ENCODE peak calls at places on chromosomes 5 and 9, in seven cellular contexts. Y is lung; S is spleen; Z is cardiac muscle cell; C is CD4-positive, CD25-positive, alpha-beta regulatory T cell; I is dorsolateral prefrontal cortex; F is ascending aorta. M is an unnamed sample. For H3K27me3, the result is how much of the 10 kb centered on the place peaks cover.

GRCh38 chr5:119347996-119348395 is 7.8 kb upstream of the TNFAIP8 start:
- DNase-seq in F (no peak), I (no peak), Y (no peak), S (no peak), Z (peak), C (no peak), M (no peak)

GRCh38 chr5:149203896-149204544 is 62.7 kb downstream of the ABLIM3 start:
- DNase-seq in I (no peak), F (no peak), Y (no peak), S (no peak), C (no peak), Z (no peak), M (no peak)

GRCh38 chr5:91183743-91184142 is 199.4 kb downstream of the ARRDC3 start:
- DNase-seq in Y (peak), S (peak), Z (no peak), F (no peak), I (no peak), C (no peak), M (no peak)

GRCh38 chr9:12708562-12709298 is 15.5 kb downstream of the TYRP1 start:
- DNase-seq in I (no peak), C (no peak), S (no peak), Z (peak), F (no peak), Y (no peak), M (no peak)

GRCh38 chr9:20477940-20478620 is 144.2 kb downstream of the MLLT3 start:
- DNase-seq in S (no peak), Y (no peak), I (no peak), C (no peak), Z (peak), F (no peak), M (no peak)

GRCh38 chr9:101582593-101582992 is 12.2 kb downstream of the PPP3R2 start:
- DNase-seq in S (no peak), Z (no peak), I (no peak), C (no peak), Y (no peak), F (no peak), M (no peak)

GRCh38 chr5:133298447-133298846 is 246.6 kb downstream of the HSPA4 start:
- DNase-seq in Z (no peak), Y (no peak), I (no peak), C (no peak), F (no peak), S (no peak), M (no peak)

GRCh38 chr5:178248750-178249149 is 16.1 kb upstream of the PHYKPL start:
- DNase-seq in S (no peak), I (no peak), C (no peak), Z (no peak), F (no peak), Y (no peak), M (no peak)

GRCh38 chr5:64147849-64148441 is 17.7 kb upstream of the RNF180 start:
- DNase-seq in C (no peak), F (peak), Z (peak), Y (peak), I (peak), S (peak), M (peak)

GRCh38 chr5:76380346-76381074 is 22.6 kb upstream of the IQGAP2 start:
- DNase-seq in S (no peak), F (no peak), Y (no peak), C (no peak), I (no peak), Z (no peak), M (no peak)

GRCh38 chr9:110472111-110472510 is 107.4 kb downstream of the SVEP1 start:
- DNase-seq in I (no peak), C (no peak), Y (no peak), F (no peak), S (no peak), Z (no peak), M (no peak)

GRCh38 chr9:130106860-130107848 is 53.4 kb downstream of the GPR107 start:
- DNase-seq in S (peak), F (peak), C (peak), Y (peak), Z (peak), I (peak), M (peak)

GRCh38 chr5:87069974-87070608 is 197.6 kb upstream of the RASA1 start:
- DNase-seq in Y (no peak), F (peak), C (no peak), S (no peak), Z (peak), I (no peak), M (no peak)

GRCh38 chr5:93746406-93747056 is 5.1 kb upstream of the POU5F2 start:
- DNase-seq in Z (peak), Y (no peak), F (no peak), I (no peak), C (no peak), S (no peak), M (no peak)

GRCh38 chr9:91419222-91420191 is 4.1 kb downstream of the NFIL3 start:
- DNase-seq in F (peak), C (no peak), Y (peak), Z (peak), I (no peak), S (no peak), M (peak)

GRCh38 chr5:151249280-151249679 is 3.7 kb upstream of the GM2A start:
- DNase-seq in S (no peak), Z (no peak), Y (no peak), I (no peak), F (no peak), C (no peak), M (no peak)

GRCh38 chr5:10393491-10393890 is 40.0 kb downstream of the MARCHF6 start:
- DNase-seq in C (no peak), F (no peak), I (no peak), Y (no peak), S (no peak), Z (peak), M (no peak)

GRCh38 chr9:93864029-93864428 is 91.1 kb downstream of the BARX1 start:
- DNase-seq in I (no peak), Z (no peak), F (no peak), Y (no peak), S (no peak), C (no peak), M (no peak)

GRCh38 chr5:79002374-79002773 is 17.3 kb upstream of the ARSB start:
- DNase-seq in F (no peak), C (no peak), Z (no peak), Y (no peak), S (no peak), I (no peak), M (no peak)

GRCh38 chr5:151058891-151059611 is 21.8 kb downstream of the TNIP1 start:
- DNase-seq in S (peak), I (no peak), Y (no peak), Z (no peak), F (no peak), C (no peak), M (no peak)

GRCh38 chr5:8134609-8135008 is 265.7 kb downstream of the MTRR start:
- DNase-seq in F (no peak), S (no peak), I (no peak), C (no peak), Y (no peak), Z (no peak), M (no peak)

GRCh38 chr9:92295827-92296258 is 2.3 kb upstream of the IARS1 start:
- DNase-seq in Z (no peak), I (no peak), C (no peak), S (no peak), F (no peak), Y (no peak), M (no peak)

GRCh38 chr9:71121275-71122168 is at the start of gene TRPM3:
- DNase-seq in Y (no peak), I (peak), C (no peak), S (no peak), F (no peak), Z (no peak), M (no peak)

GRCh38 chr5:126003309-126003708 is 419.9 kb upstream of the GRAMD2B start:
- DNase-seq in I (no peak), C (no peak), Z (peak), S (no peak), F (no peak), Y (no peak), M (peak)

GRCh38 chr5:127875235-127876021 is 172.2 kb downstream of the CCDC192 start:
- DNase-seq in I (no peak), C (peak), Y (no peak), Z (peak), S (no peak), F (no peak), M (no peak)

GRCh38 chr9:114592356-114592755 is 4.8 kb downstream of the ATP6V1G1 start:
- DNase-seq in C (peak), Z (no peak), S (no peak), I (no peak), Y (no peak), F (no peak), M (no peak)

GRCh38 chr5:172548981-172549707 is 91.9 kb upstream of the NEURL1B start:
- DNase-seq in Z (no peak), F (no peak), S (peak), I (no peak), C (no peak), Y (no peak), M (peak)

GRCh38 chr9:114611516-114612271 is 603 bp downstream of the TMEM268 start:
- DNase-seq in I (peak), F (peak), Z (peak), C (no peak), Y (peak), S (peak), M (peak)

GRCh38 chr5:176618783-176619182 is 8.8 kb upstream of the GPRIN1 start:
- DNase-seq in S (no peak), F (no peak), C (no peak), I (no peak), Z (no peak), Y (no peak), M (no peak)

GRCh38 chr5:176621661-176622079 is 8.7 kb downstream of the SNCB start:
- DNase-seq in C (no peak), S (no peak), I (peak), Y (no peak), F (no peak), Z (peak), M (no peak)

GRCh38 chr5:176620333-176620981 is 9.9 kb downstream of the SNCB start:
- DNase-seq in S (no peak), C (no peak), Y (no peak), I (no peak), Z (peak), F (no peak), M (no peak)

GRCh38 chr5:176619569-176620332 is 9.8 kb upstream of the GPRIN1 start:
- DNase-seq in C (no peak), Y (no peak), F (no peak), S (no peak), I (no peak), Z (no peak), M (no peak)

DNA sequence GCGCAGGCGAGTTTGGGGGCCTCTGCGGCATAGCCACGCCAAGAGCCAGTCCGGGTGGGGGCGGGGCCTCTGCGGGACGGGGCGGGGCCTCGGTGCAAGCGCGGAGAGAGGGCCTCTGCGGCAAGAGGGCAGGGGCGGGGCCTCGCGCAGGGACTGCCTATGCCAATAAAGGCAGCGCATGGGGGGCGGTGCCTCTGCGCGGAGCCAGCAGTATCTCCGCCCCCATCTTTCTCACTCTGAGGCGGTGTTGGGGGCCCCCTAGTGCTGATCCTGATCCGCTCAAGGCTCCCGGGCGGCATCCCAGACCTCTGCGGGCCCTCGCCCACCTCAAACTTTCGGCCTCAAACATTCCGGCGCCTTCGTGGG is 9.2 kb upstream of the GPRIN1 start:
- DNase-seq in S (peak), C (peak), I (peak), F (no peak), Z (peak), Y (peak), M (no peak)
- H3K27me3 ChIP-seq in S (half or more), C (under half), I (under half), F (under half), Z (under half), Y (under half), M (under half)

GRCh38 chr5:160467555-160468418 is 46.1 kb downstream of the PTTG1 start:
- DNase-seq in Z (peak), Y (peak), S (peak), F (peak), C (peak), I (peak), M (peak)

GRCh38 chr5:160466889-160467554 is 45.4 kb downstream of the PTTG1 start:
- DNase-seq in Y (no peak), C (no peak), I (no peak), Z (peak), F (no peak), S (no peak), M (no peak)

GRCh38 chr5:160469156-160470144 is 47.8 kb downstream of the PTTG1 start:
- DNase-seq in S (no peak), F (no peak), Z (no peak), Y (no peak), I (no peak), C (no peak), M (no peak)

GRCh38 chr5:160470437-160471341 is 49.0 kb downstream of the PTTG1 start:
- DNase-seq in S (no peak), I (no peak), Z (peak), F (no peak), Y (no peak), C (peak), M (peak)

GRCh38 chr5:160468576-160468975 is 46.9 kb downstream of the PTTG1 start:
- DNase-seq in F (no peak), I (no peak), S (no peak), Z (no peak), C (no peak), Y (no peak), M (no peak)
- H3K4me3 ChIP-seq in F (peak), I (no peak), S (peak), Z (no peak), C (peak), Y (no peak), M (no peak)

GRCh38 chr9:135087489-135087791 is at the start of gene OLFM1:
- DNase-seq in I (peak), C (no peak), F (peak), S (no peak), Y (peak), Z (peak), M (peak)
- H3K27me3 ChIP-seq in I (under half), C (under half), F (under half), S (under half), Y (under half), Z (under half), M (under half)

GRCh38 chr9:73093740-73094379 is 57.8 kb upstream of the ANXA1 start:
- DNase-seq in Y (no peak), C (no peak), I (no peak), Z (peak), S (no peak), F (no peak), M (no peak)
- H3K4me3 ChIP-seq in Y (no peak), C (no peak), I (no peak), Z (no peak), S (no peak), F (peak), M (no peak)

DNA sequence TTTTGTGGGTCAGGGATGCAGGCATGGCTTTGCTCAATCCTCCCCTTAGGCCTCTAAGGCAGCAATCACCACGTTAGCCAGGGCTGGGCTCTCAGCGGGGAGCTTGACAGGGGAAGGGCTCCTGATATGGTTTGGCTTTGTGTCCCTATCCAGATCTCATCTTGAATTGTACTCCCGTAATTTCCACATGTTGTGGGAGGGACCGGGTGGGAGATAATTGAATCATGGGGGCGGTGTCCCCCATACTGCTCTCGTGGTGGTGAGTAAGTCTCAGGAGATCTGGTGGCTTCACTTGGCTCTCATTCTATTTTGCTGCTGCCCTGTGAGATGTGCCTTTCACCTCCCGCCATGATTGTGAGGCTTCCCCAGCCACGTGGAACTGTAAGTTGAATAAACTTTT is 11.5 kb upstream of the IRX4 start:
- DNase-seq in Z (no peak), S (peak), Y (no peak), I (no peak), F (no peak), C (no peak), M (no peak)
- H3K27me3 ChIP-seq in Z (under half), S (under half), Y (under half), I (under half), F (under half), C (under half), M (under half)

M was measured in uterus.